ENCODE peak calls at places on chromosomes 12 and 14, in seven cellular contexts. L is K562, I is HCT116, A is GM12878, J is HepG2, C is SK-N-SH, Y is H1. X is an unnamed sample.

GRCh38 chr12:12909228-12909994 is 18.0 kb downstream of the GPRC5A start:
- DNase-seq in I (no peak), A (no peak), C (no peak), Y (no peak), J (no peak), L (no peak), X (no peak)

GRCh38 chr12:12976366-12976765 is 23.7 kb downstream of the HEBP1 start:
- DNase-seq in A (no peak), L (no peak), I (no peak), J (no peak), C (no peak), Y (no peak), X (no peak)

GRCh38 chr12:89789862-89790261 is 81.2 kb upstream of the ATP2B1 start:
- DNase-seq in Y (no peak), A (peak; percentile 43), I (no peak), C (no peak), J (no peak), L (no peak), X (no peak)

GRCh38 chr12:88546851-88547250 is 33.4 kb downstream of the KITLG start:
- DNase-seq in C (no peak), L (no peak), J (no peak), A (no peak), I (no peak), Y (no peak), X (no peak)

GRCh38 chr12:127063339-127064090 is 1203.5 kb upstream of the TMEM132C start:
- DNase-seq in A (no peak), Y (no peak), I (no peak), J (no peak), C (no peak), L (peak; percentile 39), X (no peak)

GRCh38 chr14:99138999-99139865 is 132.8 kb downstream of the BCL11B start:
- DNase-seq in I (no peak), Y (no peak), A (no peak), C (no peak), L (no peak), J (no peak), X (no peak)

GRCh38 chr12:127600211-127600610 is 666.8 kb upstream of the TMEM132C start:
- DNase-seq in L (no peak), A (no peak), J (no peak), Y (no peak), C (no peak), I (no peak), X (no peak)

GRCh38 chr14:102776761-102777710 is at the start of gene TRAF3:
- DNase-seq in L (peak; percentile 81), A (no peak), J (no peak), C (peak; percentile 93), Y (no peak), I (no peak), X (no peak)

GRCh38 chr14:69673099-69673498 is 61.7 kb downstream of the SUSD6 start:
- DNase-seq in A (no peak), L (no peak), I (no peak), J (no peak), Y (no peak), C (no peak), X (no peak)

GRCh38 chr14:69719501-69719951 is 47.4 kb upstream of the SRSF5 start:
- DNase-seq in L (no peak), Y (no peak), I (no peak), J (no peak), A (no peak), C (no peak), X (no peak)

GRCh38 chr14:69803753-69804152 is 6.7 kb upstream of the SLC10A1 start:
- DNase-seq in L (no peak), A (no peak), I (no peak), C (no peak), Y (no peak), J (no peak), X (no peak)

GRCh38 chr12:27794818-27795584 is 15.0 kb upstream of the MANSC4 start:
- DNase-seq in C (no peak), L (no peak), J (no peak), A (no peak), I (no peak), Y (no peak), X (no peak)
- H3K36me3 ChIP-seq in C (peaks cover 48% of the 10 kb centered on the region), L (peaks cover 47% of the 10 kb centered on the region), J (peaks cover 8% of the 10 kb centered on the region), A (no peaks in the 10 kb centered on the region), I (peaks cover 38% of the 10 kb centered on the region), Y (peaks cover 33% of the 10 kb centered on the region), X (peaks cover 21% of the 10 kb centered on the region)

DNA sequence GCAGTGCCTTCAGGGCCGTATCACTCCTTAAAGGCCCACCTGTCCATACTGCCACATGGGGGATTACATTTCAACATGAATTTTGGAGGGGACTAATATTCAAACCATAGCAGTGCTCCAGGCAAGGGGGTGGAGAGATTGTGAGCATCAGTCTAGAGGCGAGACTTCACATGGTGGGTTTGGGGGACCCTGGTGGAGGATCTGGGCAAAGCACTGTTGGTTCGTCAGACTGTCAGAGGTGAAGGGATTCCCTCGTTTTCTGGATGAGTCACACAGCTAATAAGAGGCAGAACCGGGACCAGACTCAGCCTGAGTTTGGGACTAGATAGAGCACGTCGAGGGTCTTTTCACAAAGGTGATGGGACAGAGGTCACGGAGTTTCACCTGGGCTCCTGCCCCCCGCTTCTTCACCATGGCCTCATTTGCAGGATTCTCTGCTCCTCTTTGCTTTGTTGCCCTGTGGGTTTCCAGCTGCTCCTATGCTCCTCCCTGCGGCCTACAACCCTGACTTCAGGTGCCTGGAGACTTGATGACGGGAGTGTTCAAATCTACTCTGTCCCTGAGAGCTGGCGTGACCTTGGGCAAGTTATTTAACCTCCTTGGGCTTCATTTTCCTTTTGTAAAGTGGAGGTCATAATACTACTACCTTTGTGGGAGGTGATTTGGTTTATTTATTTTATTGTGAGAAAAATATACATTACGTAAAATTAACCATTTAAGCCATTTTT is 41.5 kb downstream of the TEAD4 start:
- DNase-seq in Y (no peak), L (peak; percentile 23), J (peak; percentile 9), C (no peak), A (no peak), I (no peak), X (no peak)
- TF ChIP-seq SIN3A in Y (no peak), L (no peak), J (no peak), C (no peak), A (no peak), I (no peak), X (no peak)

GRCh38 chr12:51601241-51601640 is 10.2 kb downstream of the SCN8A start:
- DNase-seq in Y (no peak), A (no peak), L (no peak), J (no peak), I (no peak), C (no peak), X (no peak)
- H3K36me3 ChIP-seq in Y (no peaks in the 10 kb centered on the region), A (no peaks in the 10 kb centered on the region), L (no peaks in the 10 kb centered on the region), J (no peaks in the 10 kb centered on the region), I (no peaks in the 10 kb centered on the region), C (peaks cover 4% of the 10 kb centered on the region), X (no peaks in the 10 kb centered on the region)

DNA sequence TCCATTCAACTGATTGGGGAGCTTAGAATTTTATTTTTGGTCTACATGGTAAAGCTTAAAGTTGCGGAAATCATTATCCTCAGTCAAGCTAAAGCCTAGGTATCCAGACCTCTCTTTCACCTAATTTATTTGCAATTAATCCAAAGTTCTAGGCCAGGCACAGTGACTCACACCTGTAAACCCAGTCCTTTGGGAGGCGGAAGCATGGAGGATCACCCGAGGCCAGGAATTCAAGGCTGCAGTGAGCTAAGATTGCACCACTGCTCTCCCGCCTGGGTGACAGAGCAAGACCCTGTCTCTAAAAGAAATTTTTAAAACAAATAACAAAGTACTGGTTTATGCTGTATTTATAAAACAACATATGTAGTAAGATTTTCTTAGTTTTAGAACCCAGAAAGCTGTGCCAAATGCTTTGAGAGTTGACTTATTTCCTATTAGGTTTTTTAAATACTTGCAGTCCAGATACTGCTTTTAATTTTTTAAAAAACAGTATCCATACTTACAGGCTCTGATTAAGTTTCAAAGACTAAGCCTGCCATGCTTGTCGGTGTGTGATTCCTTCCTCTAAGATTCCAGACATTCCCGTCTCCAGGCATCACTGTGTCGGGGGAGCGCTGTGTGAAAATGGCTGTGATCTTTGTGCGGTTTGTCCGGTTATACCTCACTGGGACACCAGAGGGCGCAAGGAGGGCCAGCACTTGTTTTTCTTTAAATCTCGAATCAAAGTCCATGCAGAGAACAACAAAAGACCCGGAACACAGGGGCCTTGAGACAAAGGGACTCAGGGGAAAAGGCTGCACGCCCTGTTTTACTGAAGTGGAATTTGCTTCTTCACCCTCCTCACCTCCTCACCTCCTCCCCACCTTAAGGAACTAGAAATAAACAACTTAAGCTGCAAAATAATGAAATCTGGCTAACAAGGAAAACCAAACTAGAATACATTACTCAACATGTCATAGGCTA is 24.6 kb upstream of the TMPO start:
- DNase-seq in J (peak; percentile 90), L (peak; percentile 67), A (peak; percentile 64), C (peak; percentile 76), I (peak; percentile 81), Y (peak; percentile 94), X (no peak)
- TF ChIP-seq SIN3A in J (no peak), L (no peak), A (no peak), C (peak; percentile 49), I (no peak), Y (peak; percentile 39), X (no peak)

DNA sequence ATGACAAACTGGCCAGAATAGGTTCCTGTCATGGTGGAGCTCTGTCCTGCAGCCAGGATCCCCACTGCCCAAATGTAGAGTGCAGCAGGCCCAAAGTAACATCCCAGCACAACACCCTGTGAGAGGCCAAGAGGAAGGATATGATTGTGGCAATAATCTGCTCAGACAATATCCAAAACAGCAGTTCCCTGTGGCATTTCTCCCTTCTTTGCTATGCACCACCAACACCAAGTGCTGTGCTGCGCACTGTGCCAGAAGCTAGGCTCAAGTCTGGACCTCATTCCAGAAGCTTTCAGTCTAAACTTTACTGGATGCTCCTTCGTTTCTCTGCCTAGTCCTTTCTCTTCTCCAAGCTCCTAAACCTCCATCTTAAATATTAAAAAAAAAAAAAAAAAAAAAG is 33.4 kb downstream of the SLC11A2 start:
- DNase-seq in J (no peak), I (no peak), A (no peak), Y (no peak), C (no peak), L (no peak), X (no peak)
- H3K36me3 ChIP-seq in J (peaks cover 29% of the 10 kb centered on the region), I (peaks cover 31% of the 10 kb centered on the region), A (peaks cover 5% of the 10 kb centered on the region), Y (peaks cover 53% of the 10 kb centered on the region), C (peaks cover 57% of the 10 kb centered on the region), L (peaks cover 78% of the 10 kb centered on the region), X (peaks cover 20% of the 10 kb centered on the region)

GRCh38 chr12:80373666-80374065 is 70.4 kb upstream of the PTPRQ start:
- DNase-seq in L (no peak), Y (no peak), A (no peak), J (no peak), C (no peak), I (no peak), X (no peak)
- TF ChIP-seq SIN3A in L (no peak), Y (no peak), A (no peak), J (no peak), C (no peak), I (no peak), X (no peak)

GRCh38 chr12:121345151-121345810 is 6.9 kb downstream of the ANAPC5 start:
- DNase-seq in I (no peak), J (no peak), L (no peak), C (no peak), A (no peak), Y (no peak), X (no peak)

GRCh38 chr12:121346747-121347146 is 5.5 kb downstream of the ANAPC5 start:
- DNase-seq in I (no peak), C (no peak), A (no peak), Y (no peak), J (no peak), L (no peak), X (no peak)

DNA sequence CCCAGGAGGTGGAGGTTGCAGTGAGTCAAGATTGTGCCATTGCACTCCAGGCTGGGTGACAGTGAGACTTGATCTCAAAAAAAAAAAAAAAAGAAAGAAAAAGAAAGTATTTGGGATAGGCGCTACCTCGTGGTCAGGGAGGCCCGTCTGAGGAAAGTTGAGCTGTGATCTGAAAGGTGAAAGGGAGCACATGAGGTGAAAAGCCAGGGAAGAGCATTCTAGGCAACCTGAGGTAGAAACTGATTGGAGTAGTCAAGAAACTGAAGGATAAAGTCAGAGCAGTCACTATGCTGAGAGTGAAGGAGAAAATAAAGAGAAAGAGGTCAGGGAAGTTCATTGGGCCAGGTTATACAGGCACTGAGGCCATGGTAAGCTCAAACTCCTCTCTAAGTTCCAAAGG is 7.7 kb downstream of the ANAPC5 start:
- DNase-seq in I (no peak), A (no peak), C (no peak), Y (no peak), L (no peak), J (no peak), X (no peak)
- H3K36me3 ChIP-seq in I (peaks cover 55% of the 10 kb centered on the region), A (peaks cover 14% of the 10 kb centered on the region), C (peaks cover 42% of the 10 kb centered on the region), Y (peaks cover 42% of the 10 kb centered on the region), L (peaks cover 95% of the 10 kb centered on the region), J (peaks cover 18% of the 10 kb centered on the region), X (peaks cover 14% of the 10 kb centered on the region)